ENCODE peak calls at places on chromosomes 4 and X, in four cellular contexts. O is adrenal gland, I is suprapubic skin, E is MM.1S. B is an unnamed sample.

GRCh38 chr4:24887881-24888430 is 24.9 kb downstream of the CCDC149 start:
- DNase-seq in O (no peak), E (no peak), I (no peak), B (no peak)

GRCh38 chr4:44235897-44236296 is 212.7 kb downstream of the KCTD8 start:
- DNase-seq in E (no peak), O (no peak), I (no peak), B (no peak)

GRCh38 chr4:140567722-140568121 is 1.0 kb downstream of the UCP1 start:
- DNase-seq in E (no peak), O (no peak), I (no peak), B (peak)

GRCh38 chr4:37802068-37802666 is 24.3 kb upstream of the PGM2 start:
- DNase-seq in O (peak), E (peak), I (no peak), B (peak)

GRCh38 chr4:128604840-128605239 is 204.7 kb upstream of the JADE1 start:
- DNase-seq in O (no peak), I (no peak), E (no peak), B (no peak)

GRCh38 chrX:46576458-46576857 is 2.9 kb downstream of the CHST7 start:
- DNase-seq in I (no peak), O (no peak), E (no peak), B (no peak)

GRCh38 chr4:47876310-47876709 is 38.1 kb downstream of the NFXL1 start:
- DNase-seq in E (no peak), I (no peak), O (no peak), B (no peak)

GRCh38 chr4:73606465-73606974 is 13.7 kb downstream of the RASSF6 start:
- DNase-seq in I (no peak), O (no peak), E (peak), B (peak)

GRCh38 chr4:132572210-132572609 is 576.9 kb upstream of the PCDH10 start:
- DNase-seq in I (no peak), E (no peak), O (no peak), B (no peak)

GRCh38 chr4:75715105-75715799 is 9.1 kb upstream of the USO1 start:
- DNase-seq in E (peak), O (no peak), I (no peak), B (no peak)

GRCh38 chr4:161792991-161793390 is 370.8 kb downstream of the FSTL5 start:
- DNase-seq in O (no peak), E (no peak), I (no peak), B (no peak)

GRCh38 chr4:111556141-111556781 is 589.0 kb upstream of the FAM241A start:
- DNase-seq in E (no peak), O (no peak), I (no peak), B (no peak)

GRCh38 chrX:12814434-12814833 is 23.2 kb downstream of the PRPS2 start:
- DNase-seq in E (peak), O (peak), I (no peak), B (peak)

GRCh38 chrX:100999451-100999850 is 29.9 kb downstream of the ARL13A start:
- DNase-seq in I (no peak), E (no peak), O (no peak), B (no peak)

GRCh38 chr4:184746532-184746870 is 12.6 kb upstream of the CENPU start:
- DNase-seq in E (no peak), O (no peak), I (no peak), B (peak)

GRCh38 chrX:48540015-48540350 is 469 bp downstream of the TBC1D25 start:
- DNase-seq in O (no peak), I (no peak), E (peak), B (peak)

GRCh38 chr4:112284166-112284565 is 1.5 kb downstream of the TIFA start:
- DNase-seq in E (no peak), O (no peak), I (no peak), B (no peak)

GRCh38 chr4:3108211-3108610 is 33.7 kb downstream of the HTT start:
- DNase-seq in E (no peak), O (no peak), I (no peak), B (no peak)

GRCh38 chr4:48461000-48461399 is 22.1 kb upstream of the SLC10A4 start:
- DNase-seq in I (no peak), O (no peak), E (no peak), B (no peak)

GRCh38 chr4:10085828-10086505 is 30.6 kb downstream of the WDR1 start:
- DNase-seq in E (no peak), O (no peak), I (no peak), B (no peak)

GRCh38 chr4:189021831-189022230 is 882.6 kb downstream of the TRIML1 start:
- DNase-seq in E (no peak), O (no peak), I (no peak), B (peak)

GRCh38 chrX:39195156-39195555 is 393.9 kb downstream of the MID1IP1 start:
- DNase-seq in I (no peak), E (no peak), O (no peak), B (peak)

GRCh38 chr4:183392377-183392776 is 52.1 kb upstream of the CDKN2AIP start:
- DNase-seq in E (no peak), I (no peak), O (no peak), B (no peak)

GRCh38 chr4:48012819-48013218 is 3.7 kb downstream of the CNGA1 start:
- DNase-seq in I (no peak), O (peak), E (no peak), B (no peak)

GRCh38 chrX:120781416-120781815 is 94.2 kb downstream of the CT47B1 start:
- DNase-seq in E (no peak), O (no peak), I (no peak), B (no peak)

GRCh38 chr4:815464-816146 is 10.3 kb downstream of the CPLX1 start:
- DNase-seq in I (peak), E (no peak), O (no peak), B (no peak)

GRCh38 chr4:73080789-73081188 is 11.3 kb upstream of the COX18 start:
- DNase-seq in E (no peak), I (no peak), O (no peak), B (no peak)

GRCh38 chrX:13287816-13288215 is 32.0 kb downstream of the ATXN3L start:
- DNase-seq in E (no peak), O (no peak), I (no peak), B (no peak)

GRCh38 chr4:153207561-153207960 is 3.3 kb downstream of the TRIM2 start:
- DNase-seq in I (no peak), E (no peak), O (peak), B (peak)

GRCh38 chrX:70134116-70134477 is 850 bp downstream of the IGBP1 start:
- DNase-seq in O (no peak), I (no peak), E (no peak), B (no peak)

GRCh38 chrX:72280210-72280882 is 3.3 kb upstream of the RPS4X start:
- DNase-seq in I (no peak), O (no peak), E (no peak), B (no peak)

GRCh38 chr4:100340534-100341364 is 150.5 kb upstream of the DDIT4L start:
- DNase-seq in E (no peak), O (no peak), I (no peak), B (no peak)

GRCh38 chr4:113052379-113052951 is 3.0 kb downstream of the ANK2 start:
- DNase-seq in O (no peak), I (no peak), E (no peak), B (no peak)

GRCh38 chr4:145639281-145639680 is 20.1 kb downstream of the MMAA start:
- DNase-seq in I (no peak), E (peak), O (no peak), B (no peak)
- H3K4me3 ChIP-seq in I (no peak), E (no peak), O (no peak), B (no peak)

DNA sequence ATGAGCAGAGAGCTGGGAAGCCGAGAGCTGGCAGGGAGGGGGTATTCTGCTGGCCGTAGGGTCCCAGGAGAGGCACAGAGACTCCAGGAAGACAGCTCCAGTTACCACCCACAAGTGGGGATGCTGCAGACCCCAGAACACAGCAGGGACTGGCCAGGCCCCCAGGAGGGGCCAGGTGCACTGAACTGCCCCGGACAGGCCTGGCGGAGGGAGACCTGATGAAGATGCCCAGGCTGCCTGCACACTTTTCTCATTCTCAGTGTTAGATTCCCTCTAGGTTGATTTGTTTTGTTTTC is 110.8 kb downstream of the CPZ start:
- DNase-seq in E (no peak), I (peak), O (no peak), B (no peak)
- TF ChIP-seq CTCF in E (no peak), I (no peak), O (no peak), B (no peak)

DNA sequence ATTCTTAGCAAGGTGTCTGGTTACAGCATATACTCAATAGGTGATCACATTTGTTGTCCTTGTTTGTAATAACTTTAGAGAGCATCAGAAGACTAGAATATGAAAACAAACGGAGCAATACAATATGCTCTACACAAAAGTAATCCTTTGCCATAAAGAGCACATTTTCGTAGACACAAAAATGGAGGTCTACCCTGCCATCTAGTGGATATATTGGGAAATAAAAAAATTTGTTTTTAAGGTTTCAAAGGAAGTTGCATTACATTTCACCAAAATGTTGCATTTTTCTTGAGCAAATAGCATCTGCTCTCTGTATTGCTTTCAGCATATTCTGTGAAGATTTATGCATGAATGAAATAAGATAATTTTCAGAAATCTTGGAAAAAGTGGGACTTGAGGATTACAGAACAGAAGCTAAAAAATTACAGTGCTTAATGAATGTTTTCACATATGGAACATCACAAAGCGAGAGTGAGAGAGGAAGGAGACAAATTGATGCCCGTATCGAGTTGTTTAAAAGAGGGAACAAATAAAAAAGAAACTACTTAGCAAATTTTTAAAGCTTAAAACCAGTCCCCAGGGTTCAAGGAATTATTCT is 390.2 kb downstream of the ANKRD50 start:
- DNase-seq in E (peak), I (no peak), O (no peak), B (no peak)
- H3K4me3 ChIP-seq in E (no peak), I (peak), O (no peak), B (no peak)

GRCh38 chrX:153944800-153945150 is 332 bp upstream of the RENBP start:
- DNase-seq in I (no peak), E (no peak), O (no peak), B (no peak)

GRCh38 chrX:153945956-153946909 is 1.8 kb upstream of the RENBP start:
- DNase-seq in O (no peak), I (no peak), E (no peak), B (no peak)

GRCh38 chrX:153948847-153949819 is 4.7 kb upstream of the RENBP start:
- DNase-seq in I (no peak), O (no peak), E (no peak), B (no peak)

GRCh38 chrX:153948002-153948466 is 3.6 kb upstream of the RENBP start:
- DNase-seq in O (no peak), E (no peak), I (no peak), B (no peak)

DNA sequence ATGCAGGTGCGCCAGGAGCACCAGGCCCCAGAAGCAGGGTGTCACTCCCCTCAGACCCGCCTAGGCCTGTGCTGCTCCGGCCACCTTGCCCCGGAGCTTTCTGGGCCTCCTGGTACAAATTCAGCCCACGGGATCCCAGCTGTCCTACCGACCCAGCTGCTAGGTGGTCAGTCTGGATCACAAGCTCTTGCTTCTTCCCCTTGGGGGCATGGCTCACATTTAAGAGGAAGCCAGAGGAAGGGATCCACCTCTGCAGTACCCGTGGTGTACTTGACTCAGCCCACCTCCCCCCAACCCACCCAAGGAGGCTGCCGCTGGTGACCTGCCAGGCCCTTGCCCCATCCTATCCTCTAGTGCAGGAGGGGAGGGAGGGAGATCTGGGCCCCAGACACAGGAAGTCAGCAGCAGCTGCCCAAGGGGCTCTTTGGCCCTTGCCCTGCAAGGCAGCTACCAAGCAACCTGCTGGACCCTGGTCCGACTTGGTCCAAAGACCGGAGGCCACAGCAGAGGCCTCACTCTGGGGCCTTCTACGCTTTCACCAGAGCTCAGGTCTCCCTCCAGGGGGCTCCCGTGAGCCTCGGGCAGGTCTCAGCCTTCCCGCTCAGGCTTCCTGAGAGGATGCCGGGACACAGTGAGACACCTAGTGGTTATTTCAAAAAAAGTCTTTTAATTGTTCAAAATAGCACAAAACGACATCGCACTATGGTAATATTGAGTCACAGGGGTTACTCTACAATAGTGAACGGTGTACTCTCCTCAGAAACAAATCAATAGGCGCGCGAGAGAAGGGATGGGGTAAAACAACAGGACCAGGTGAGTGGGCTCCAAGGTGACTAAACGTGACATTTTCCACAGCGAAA is 2.7 kb upstream of the RENBP start:
- DNase-seq in E (peak), I (no peak), O (peak), B (peak)
- TF ChIP-seq CTCF in E (peak), I (peak), O (peak), B (peak)

GRCh38 chrX:31443654-31444053 is 371.8 kb upstream of the FTHL17 start:
- DNase-seq in O (no peak), I (no peak), E (no peak), B (no peak)

GRCh38 chrX:31449975-31450374 is 378.1 kb upstream of the FTHL17 start:
- DNase-seq in I (no peak), O (no peak), E (no peak), B (no peak)

GRCh38 chrX:31449064-31449463 is 377.2 kb upstream of the FTHL17 start:
- DNase-seq in E (no peak), O (no peak), I (no peak), B (no peak)

GRCh38 chrX:31440546-31440945 is 368.7 kb upstream of the FTHL17 start:
- DNase-seq in O (no peak), E (no peak), I (no peak), B (no peak)

DNA sequence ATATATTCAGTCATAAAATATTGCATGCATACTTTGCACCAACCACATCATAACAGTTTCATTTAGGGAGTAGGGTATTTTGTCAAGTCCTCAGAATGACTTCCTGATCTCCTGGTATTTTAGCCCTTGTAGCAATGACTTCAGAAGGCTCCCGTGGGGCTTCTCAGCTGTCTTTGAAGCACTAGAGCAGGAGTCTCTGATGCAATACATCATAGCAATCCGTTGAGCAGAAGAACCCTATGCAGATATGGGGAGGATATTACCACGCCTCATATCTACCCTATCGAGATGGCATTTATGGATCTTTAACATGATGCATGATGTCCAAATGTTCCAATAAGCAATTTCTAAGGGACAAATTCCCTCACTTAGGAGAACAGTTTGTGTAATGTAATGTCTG is 373.7 kb upstream of the FTHL17 start:
- DNase-seq in I (no peak), E (no peak), O (no peak), B (no peak)
- H3K4me3 ChIP-seq in I (no peak), E (no peak), O (no peak), B (no peak)

GRCh38 chr4:88526221-88526815 is 2.7 kb upstream of the PYURF start:
- DNase-seq in E (peak), O (no peak), I (no peak), B (no peak)
- TF ChIP-seq CTCF in E (peak), O (peak), I (no peak), B (peak)

GRCh38 chrX:93319604-93320003 is 353.8 kb downstream of the NAP1L3 start:
- DNase-seq in I (no peak), O (no peak), E (no peak), B (no peak)
- H3K4me3 ChIP-seq in I (no peak), O (no peak), E (no peak), B (no peak)

GRCh38 chr4:110163327-110164070 is 34.9 kb downstream of the ELOVL6 start:
- DNase-seq in I (no peak), E (no peak), O (no peak), B (no peak)
- TF ChIP-seq CTCF in I (no peak), E (no peak), O (no peak), B (no peak)